ENCODE peak calls at places on chromosomes 5 and 9, in four cellular contexts. O is B cell, G is NCI-H748 treated with DMSO at 0.1 percent for 48 hours, Y is H7. L is an unnamed sample.

GRCh38 chr5:121156565-121156964 is 692.5 kb downstream of the PRR16 start:
- DNase-seq in O (no peak), G (no peak), Y (no peak), L (no peak)

GRCh38 chr5:158943057-158943456 is 156.7 kb downstream of the EBF1 start:
- DNase-seq in O (no peak), G (no peak), Y (no peak), L (no peak)

GRCh38 chr9:132670359-132670815 is at the start of gene GTF3C4:
- DNase-seq in O (peak), G (peak), Y (peak), L (peak)

GRCh38 chr9:86176468-86176867 is 77.1 kb upstream of the GOLM1 start:
- DNase-seq in O (no peak), G (peak), Y (peak), L (peak)

GRCh38 chr5:158875272-158875679 is 224.4 kb downstream of the EBF1 start:
- DNase-seq in O (no peak), G (no peak), Y (no peak), L (peak)

GRCh38 chr5:32725994-32726659 is 15.0 kb downstream of the NPR3 start:
- DNase-seq in O (no peak), G (no peak), Y (no peak), L (no peak)

GRCh38 chr5:101675510-101675909 is 620.6 kb downstream of the SLCO4C1 start:
- DNase-seq in O (no peak), G (peak), Y (no peak), L (peak)

GRCh38 chr5:178356459-178356872 is 123.9 kb upstream of the PHYKPL start:
- DNase-seq in O (no peak), G (no peak), Y (peak), L (no peak)

GRCh38 chr9:73583590-73583989 is 431.9 kb downstream of the ANXA1 start:
- DNase-seq in O (no peak), G (no peak), Y (no peak), L (no peak)

GRCh38 chr9:19424176-19424779 is 15.5 kb downstream of the ACER2 start:
- DNase-seq in O (no peak), G (no peak), Y (no peak), L (no peak)

L was measured in NCI-H1092 treated with DMSO at 0.1 percent for 48 hours.